ENCODE peak calls at places on chromosomes 5 and 9, in nine cellular contexts. Q is effector memory CD4-positive, alpha-beta T cell; C is astrocyte; L is A549; V is CD4-positive, CD25-positive, alpha-beta regulatory T cell; S is PC-9; G is left ventricle myocardium inferior; J is IMR-90; X is heart right ventricle. Y is an unnamed sample. For H3K4me1, the result is how much of the 10 kb centered on the place peaks cover.

GRCh38 chr5:126527892-126528291 is 67.1 kb downstream of the ALDH7A1 start:
- DNase-seq in S (no peak), J (peak), X (no peak), L (no peak), Q (no peak), V (no peak), C (peak), G (no peak), Y (no peak)

GRCh38 chr5:29614202-29614601 is 1579.3 kb upstream of the CDH6 start:
- DNase-seq in X (no peak), J (no peak), S (no peak), C (no peak), G (no peak), L (no peak), Q (no peak), V (no peak), Y (no peak)

GRCh38 chr9:82332774-82333152 is 344.2 kb downstream of the SPATA31D1 start:
- DNase-seq in Q (no peak), C (no peak), G (no peak), L (no peak), J (peak), X (no peak), V (no peak), S (no peak), Y (no peak)

GRCh38 chr9:135990468-135991429 is 29.6 kb upstream of the UBAC1 start:
- DNase-seq in V (peak), C (peak), S (no peak), G (no peak), X (peak), Q (peak), J (peak), L (no peak), Y (no peak)

GRCh38 chr5:95783661-95784060 is 38.9 kb downstream of the GLRX start:
- DNase-seq in S (no peak), X (no peak), C (no peak), G (no peak), Q (no peak), J (no peak), L (no peak), V (no peak), Y (no peak)

GRCh38 chr9:116116411-116116810 is 37.2 kb upstream of the PAPPA start:
- DNase-seq in J (no peak), L (no peak), S (no peak), Q (no peak), X (no peak), G (no peak), C (no peak), V (no peak), Y (no peak)

GRCh38 chr9:133464638-133465037 is 4.9 kb downstream of the CACFD1 start:
- DNase-seq in X (no peak), C (no peak), V (no peak), S (no peak), G (no peak), L (no peak), J (no peak), Q (no peak), Y (no peak)

GRCh38 chr5:132259061-132259851 is 1.8 kb downstream of the PDLIM4 start:
- DNase-seq in S (peak), L (no peak), J (peak), C (peak), Q (no peak), G (peak), X (peak), V (no peak), Y (no peak)

GRCh38 chr5:16160706-16161105 is 18.9 kb downstream of the MARCHF11 start:
- DNase-seq in X (peak), L (peak), G (no peak), V (peak), C (peak), Q (no peak), J (peak), S (peak), Y (no peak)

GRCh38 chr9:70034292-70034711 is 9.3 kb upstream of the MAMDC2 start:
- DNase-seq in Q (no peak), L (no peak), G (no peak), X (no peak), S (no peak), C (peak), J (peak), V (no peak), Y (no peak)

GRCh38 chr9:4442806-4443205 is 47.5 kb upstream of the SLC1A1 start:
- DNase-seq in J (no peak), V (no peak), X (no peak), G (no peak), Q (no peak), C (no peak), L (no peak), S (no peak), Y (no peak)

GRCh38 chr9:70563010-70563409 is 148.6 kb upstream of the KLF9 start:
- DNase-seq in V (no peak), X (no peak), L (no peak), C (no peak), J (no peak), S (no peak), Q (no peak), G (no peak), Y (no peak)

GRCh38 chr9:110307191-110307590 is 30.5 kb downstream of the TXNDC8 start:
- DNase-seq in J (no peak), Q (no peak), L (no peak), X (no peak), V (no peak), C (no peak), G (no peak), S (no peak), Y (no peak)

GRCh38 chr5:1299511-1299850 is 4.6 kb upstream of the TERT start:
- DNase-seq in G (peak), J (no peak), X (no peak), L (no peak), V (no peak), S (no peak), C (no peak), Q (no peak), Y (no peak)

GRCh38 chr5:1298723-1299510 is 4.0 kb upstream of the TERT start:
- DNase-seq in S (no peak), V (no peak), J (no peak), G (no peak), Q (no peak), L (no peak), C (no peak), X (no peak), Y (peak)

GRCh38 chr5:1300581-1301083 is 5.8 kb upstream of the TERT start:
- DNase-seq in G (peak), C (no peak), J (no peak), Q (no peak), S (no peak), L (no peak), X (no peak), V (no peak), Y (peak)

GRCh38 chr5:1298067-1298551 is 3.2 kb upstream of the TERT start:
- DNase-seq in G (no peak), Q (no peak), J (no peak), S (no peak), X (no peak), V (no peak), C (no peak), L (no peak), Y (no peak)

GRCh38 chr5:1299961-1300360 is 5.1 kb upstream of the TERT start:
- DNase-seq in C (no peak), Q (no peak), V (no peak), S (no peak), L (no peak), J (no peak), G (no peak), X (no peak), Y (no peak)
- H3K4me1 ChIP-seq in C (under half), Q (under half), V (under half), S (under half), L (under half), J (under half), G (under half), X (under half), Y (under half)

GRCh38 chr5:57839025-57839424 is 356.4 kb upstream of the ACTBL2 start:
- DNase-seq in X (no peak), Q (no peak), G (no peak), L (no peak), S (no peak), V (no peak), C (no peak), J (no peak), Y (no peak)
- H3K27ac ChIP-seq in X (no peak), Q (no peak), G (no peak), L (peak), S (peak), V (no peak), C (peak), J (no peak), Y (no peak)

DNA sequence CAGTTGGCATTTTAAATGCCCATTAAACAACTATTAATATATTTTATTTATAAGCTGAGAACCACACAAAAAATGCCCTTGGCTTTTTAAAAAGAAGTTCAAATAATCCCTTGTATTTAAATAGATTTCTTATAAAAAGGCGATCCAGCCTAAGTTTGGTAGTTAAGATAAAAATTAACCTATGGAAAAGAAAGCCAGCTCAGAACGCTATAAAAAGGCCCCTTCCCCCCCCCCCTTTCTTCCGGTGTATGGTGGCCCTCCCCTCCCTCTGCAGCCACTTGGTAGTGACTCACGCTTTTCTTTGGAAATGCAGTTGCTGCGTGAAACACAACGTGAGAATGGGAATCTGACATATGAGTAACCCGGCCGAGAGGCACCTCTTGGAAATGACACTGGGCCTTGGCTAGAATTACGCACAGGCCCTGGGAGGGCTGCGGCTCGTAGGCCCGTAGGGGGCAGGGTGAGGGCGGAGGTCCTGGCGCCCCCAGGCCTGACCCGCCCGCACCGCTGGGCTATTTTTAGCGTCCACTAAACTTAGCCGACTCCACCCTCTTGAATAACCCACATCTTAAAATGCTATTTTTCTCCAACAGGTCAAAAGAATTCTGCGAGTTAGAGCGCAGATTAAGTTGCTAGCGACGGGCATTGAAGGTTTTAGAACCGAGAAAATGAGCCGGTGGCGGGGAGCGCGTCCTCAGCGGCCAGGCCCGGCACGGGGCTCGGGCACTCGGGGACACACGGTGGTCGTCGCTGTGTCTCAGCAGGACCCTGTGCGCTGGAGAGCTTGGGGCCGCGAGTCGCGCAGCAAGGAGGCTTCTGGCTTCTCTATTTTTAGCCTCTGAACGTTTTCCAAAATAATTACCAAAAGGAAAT is 168.7 kb downstream of the AUH start:
- DNase-seq in X (peak), C (peak), L (peak), Q (peak), G (peak), V (peak), S (peak), J (peak), Y (peak)
- H3K4me1 ChIP-seq in X (under half), C (under half), L (under half), Q (under half), G (half or more), V (under half), S (half or more), J (under half), Y (under half)

GRCh38 chr9:105328296-105328695 is 83.8 kb downstream of the SLC44A1 start:
- DNase-seq in J (no peak), C (no peak), L (no peak), V (no peak), X (no peak), G (no peak), S (no peak), Q (no peak), Y (no peak)

GRCh38 chr9:105329729-105330082 is 85.3 kb downstream of the SLC44A1 start:
- DNase-seq in J (no peak), X (no peak), G (no peak), L (no peak), C (no peak), V (no peak), S (no peak), Q (no peak), Y (no peak)

GRCh38 chr9:105330201-105330600 is 85.8 kb downstream of the SLC44A1 start:
- DNase-seq in L (no peak), S (no peak), G (no peak), J (peak), Q (no peak), X (no peak), V (peak), C (no peak), Y (no peak)

GRCh38 chr9:105330755-105331154 is 86.3 kb downstream of the SLC44A1 start:
- DNase-seq in X (no peak), L (no peak), S (no peak), C (no peak), Q (no peak), V (no peak), J (peak), G (no peak), Y (no peak)

GRCh38 chr9:105328872-105329728 is 84.6 kb downstream of the SLC44A1 start:
- DNase-seq in S (no peak), V (no peak), C (no peak), Q (no peak), G (no peak), L (no peak), X (peak), J (no peak), Y (no peak)
- H3K27ac ChIP-seq in S (no peak), V (no peak), C (no peak), Q (no peak), G (no peak), L (no peak), X (no peak), J (no peak), Y (peak)